ENCODE peak calls at places on chromosome 4, in nine cellular contexts. Q is mesenchymal stem cell; O is fibroblast of lung; S is spleen; B is CD8-positive, alpha-beta T cell; A is H9; T is heart left ventricle; F is lower lobe of right lung; J is adipocyte. X is an unnamed sample.

GRCh38 chr4:43690121-43690520 is 758.5 kb downstream of the KCTD8 start:
- DNase-seq in Q (no peak), O (peak; percentile 54), S (no peak), B (no peak), A (no peak), T (no peak), F (no peak), J (no peak), X (peak; percentile 4)

GRCh38 chr4:76512000-76512399 is 77.0 kb downstream of the SHROOM3 start:
- DNase-seq in Q (no peak), O (no peak), S (no peak), B (no peak), A (no peak), T (no peak), F (no peak), J (no peak), X (no peak)

GRCh38 chr4:176875441-176875930 is 82.8 kb upstream of the VEGFC start:
- DNase-seq in Q (no peak), O (no peak), S (no peak), B (no peak), A (no peak), T (no peak), F (no peak), J (no peak), X (peak; percentile 40)

GRCh38 chr4:19961092-19961491 is 290.6 kb upstream of the SLIT2 start:
- DNase-seq in Q (peak; percentile 19), O (peak; percentile 65), S (no peak), B (no peak), A (no peak), T (no peak), F (no peak), J (peak; percentile 69), X (peak; percentile 58)

GRCh38 chr4:139619644-139620043 is 46.0 kb upstream of the MGST2 start:
- DNase-seq in Q (peak; percentile 45), O (peak; percentile 17), S (no peak), B (no peak), A (no peak), T (no peak), F (no peak), J (peak; percentile 24), X (peak; percentile 70)

GRCh38 chr4:52548818-52549570 is 110.1 kb downstream of the USP46 start:
- DNase-seq in Q (no peak), O (no peak), S (no peak), B (no peak), A (no peak), T (no peak), F (no peak), J (no peak), X (no peak)

GRCh38 chr4:156321203-156321602 is 367.5 kb upstream of the CTSO start:
- DNase-seq in Q (peak; percentile 57), O (peak; percentile 49), S (no peak), B (no peak), A (no peak), T (no peak), F (no peak), J (peak; percentile 64), X (peak; percentile 88)

GRCh38 chr4:163161536-163162205 is 5.0 kb downstream of the NAF1 start:
- DNase-seq in Q (peak; percentile 63), O (peak; percentile 60), S (no peak), B (no peak), A (no peak), T (no peak), F (no peak), J (peak; percentile 63), X (peak; percentile 82)

GRCh38 chr4:74805601-74806000 is 11.3 kb upstream of the BTC start:
- DNase-seq in Q (peak; percentile 22), O (peak; percentile 57), S (no peak), B (no peak), A (no peak), T (no peak), F (no peak), J (peak; percentile 11), X (peak; percentile 71)

GRCh38 chr4:22202351-22203343 is 254.1 kb upstream of the KCNIP4 start:
- DNase-seq in Q (no peak), O (no peak), S (no peak), B (no peak), A (no peak), T (no peak), F (no peak), J (peak; percentile 13), X (no peak)

GRCh38 chr4:6494431-6495295 is 22.2 kb upstream of the PPP2R2C start:
- DNase-seq in Q (no peak), O (no peak), S (no peak), B (no peak), A (peak; percentile 22), T (no peak), F (no peak), J (no peak), X (no peak)
- H3K4me1 ChIP-seq in Q (no peaks in the 10 kb centered on the region), O (no peaks in the 10 kb centered on the region), S (no peaks in the 10 kb centered on the region), B (no peaks in the 10 kb centered on the region), A (no peaks in the 10 kb centered on the region), T (no peaks in the 10 kb centered on the region), F (no peaks in the 10 kb centered on the region), J (no peaks in the 10 kb centered on the region), X (no peaks in the 10 kb centered on the region)

GRCh38 chr4:133152801-133153526 is 3.9 kb downstream of the PCDH10 start:
- DNase-seq in Q (peak; percentile 29), O (peak; percentile 14), S (no peak), B (no peak), A (peak; percentile 22), T (no peak), F (no peak), J (peak; percentile 52), X (peak; percentile 9)

GRCh38 chr4:133156556-133156955 is 7.5 kb downstream of the PCDH10 start:
- DNase-seq in Q (no peak), O (no peak), S (no peak), B (no peak), A (no peak), T (no peak), F (no peak), J (no peak), X (no peak)

GRCh38 chr4:133156096-133156495 is 7.0 kb downstream of the PCDH10 start:
- DNase-seq in Q (peak; percentile 38), O (no peak), S (no peak), B (no peak), A (no peak), T (no peak), F (no peak), J (no peak), X (no peak)

GRCh38 chr4:133152330-133152791 is 3.3 kb downstream of the PCDH10 start:
- DNase-seq in Q (no peak), O (peak; percentile 21), S (no peak), B (no peak), A (peak; percentile 49), T (no peak), F (no peak), J (peak; percentile 56), X (peak; percentile 24)

GRCh38 chr4:133154725-133155124 is 5.6 kb downstream of the PCDH10 start:
- DNase-seq in Q (peak; percentile 52), O (peak; percentile 69), S (no peak), B (no peak), A (no peak), T (no peak), F (no peak), J (peak; percentile 78), X (peak; percentile 59)
- H3K27me3 ChIP-seq in Q (peaks cover 52% of the 10 kb centered on the region), O (no peaks in the 10 kb centered on the region), S (peaks cover 44% of the 10 kb centered on the region), B (no peaks in the 10 kb centered on the region), A (peaks cover 32% of the 10 kb centered on the region), T (peaks cover 34% of the 10 kb centered on the region), F (peaks cover 51% of the 10 kb centered on the region), J (peaks cover 35% of the 10 kb centered on the region), X (peaks cover 45% of the 10 kb centered on the region)

GRCh38 chr4:137853424-137853823 is 321.1 kb upstream of the PCDH18 start:
- DNase-seq in Q (no peak), O (no peak), S (no peak), B (no peak), A (no peak), T (no peak), F (no peak), J (no peak), X (no peak)

GRCh38 chr4:137851435-137851834 is 319.1 kb upstream of the PCDH18 start:
- DNase-seq in Q (no peak), O (no peak), S (no peak), B (no peak), A (no peak), T (no peak), F (no peak), J (no peak), X (no peak)

GRCh38 chr4:137852326-137852725 is 320.0 kb upstream of the PCDH18 start:
- DNase-seq in Q (no peak), O (no peak), S (no peak), B (no peak), A (no peak), T (no peak), F (no peak), J (no peak), X (no peak)
- H3K4me1 ChIP-seq in Q (no peaks in the 10 kb centered on the region), O (no peaks in the 10 kb centered on the region), S (no peaks in the 10 kb centered on the region), B (no peaks in the 10 kb centered on the region), A (no peaks in the 10 kb centered on the region), T (no peaks in the 10 kb centered on the region), F (no peaks in the 10 kb centered on the region), J (no peaks in the 10 kb centered on the region), X (no peaks in the 10 kb centered on the region)

GRCh38 chr4:151558496-151559113 is 149.6 kb downstream of the FHIP1A start:
- DNase-seq in Q (no peak), O (no peak), S (no peak), B (no peak), A (no peak), T (no peak), F (no peak), J (no peak), X (no peak)

GRCh38 chr4:151564321-151564720 is 155.3 kb downstream of the FHIP1A start:
- DNase-seq in Q (no peak), O (no peak), S (no peak), B (no peak), A (no peak), T (no peak), F (no peak), J (no peak), X (no peak)

GRCh38 chr4:151559595-151559994 is 150.6 kb downstream of the FHIP1A start:
- DNase-seq in Q (no peak), O (no peak), S (no peak), B (no peak), A (no peak), T (no peak), F (no peak), J (no peak), X (no peak)

GRCh38 chr4:151563194-151563593 is 154.2 kb downstream of the FHIP1A start:
- DNase-seq in Q (no peak), O (no peak), S (no peak), B (no peak), A (no peak), T (no peak), F (no peak), J (no peak), X (no peak)

DNA sequence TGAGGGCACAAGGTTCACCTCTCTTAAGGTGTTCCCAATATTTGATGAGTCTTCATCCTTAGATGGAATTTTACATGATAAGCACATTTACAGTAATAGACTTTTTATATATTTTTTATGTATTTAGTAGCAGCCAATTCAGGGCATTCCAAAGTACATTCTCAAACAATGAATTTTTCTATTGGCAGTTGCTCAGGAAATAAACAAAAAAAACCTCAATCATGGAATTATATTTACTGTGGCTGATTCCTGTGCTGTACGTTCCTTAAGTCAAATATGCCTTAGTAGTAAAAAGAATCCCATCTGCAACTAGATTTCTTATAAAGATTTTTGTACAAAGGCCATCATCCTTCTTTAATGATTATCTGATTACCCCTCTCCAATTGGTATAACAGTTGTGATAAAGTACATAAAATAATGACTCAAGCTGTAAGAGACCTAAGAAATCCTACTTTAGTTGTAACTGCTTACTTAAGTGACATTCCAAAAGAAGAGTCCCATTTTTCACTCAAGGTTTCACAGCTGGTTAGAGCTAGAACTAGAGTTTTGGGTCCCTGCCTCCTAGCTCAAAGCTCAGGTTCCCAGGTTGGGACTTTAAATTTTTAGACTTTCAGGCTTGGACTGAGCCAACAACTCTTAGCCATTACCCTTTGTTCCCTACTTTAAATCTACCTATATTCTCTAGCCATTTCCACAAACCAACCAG is 152.7 kb downstream of the FHIP1A start:
- DNase-seq in Q (no peak), O (peak; percentile 11), S (no peak), B (no peak), A (no peak), T (no peak), F (no peak), J (peak; percentile 62), X (peak; percentile 51)
- H3K27me3 ChIP-seq in Q (no peaks in the 10 kb centered on the region), O (peaks cover 2% of the 10 kb centered on the region), S (no peaks in the 10 kb centered on the region), B (no peaks in the 10 kb centered on the region), A (no peaks in the 10 kb centered on the region), T (no peaks in the 10 kb centered on the region), F (no peaks in the 10 kb centered on the region), J (no peaks in the 10 kb centered on the region), X (peaks cover 4% of the 10 kb centered on the region)